ENCODE peak calls at places on chromosomes 12 and 14, in seven cellular contexts. One of them, this sample, is unnamed.

GRCh38 chr12:22835431-22835830 is 210.5 kb downstream of the ETNK1 start:
- DNase-seq in GM13976: no peak
- DNase-seq in WERI-Rb-1: no peak
- DNase-seq in omental fat pad: no peak
- DNase-seq in cardiac fibroblast: no peak
- DNase-seq in HCT116: no peak
- DNase-seq in lung: no peak
- DNase-seq in this sample: no peak

GRCh38 chr12:48163150-48163747 is 5.9 kb upstream of the ASB8 start:
- DNase-seq in GM13976: no peak
- DNase-seq in lung: no peak
- DNase-seq in cardiac fibroblast: no peak
- DNase-seq in WERI-Rb-1: no peak
- DNase-seq in HCT116: no peak
- DNase-seq in omental fat pad: no peak
- DNase-seq in this sample: no peak

GRCh38 chr12:75812341-75813018 is 219.1 kb downstream of the PHLDA1 start:
- DNase-seq in lung: no peak
- DNase-seq in HCT116: no peak
- DNase-seq in omental fat pad: no peak
- DNase-seq in WERI-Rb-1: peak
- DNase-seq in GM13976: no peak
- DNase-seq in cardiac fibroblast: peak
- DNase-seq in this sample: no peak

GRCh38 chr12:550473-551260 is 90.9 kb downstream of the B4GALNT3 start:
- DNase-seq in lung: no peak
- DNase-seq in HCT116: no peak
- DNase-seq in GM13976: no peak
- DNase-seq in WERI-Rb-1: no peak
- DNase-seq in cardiac fibroblast: no peak
- DNase-seq in omental fat pad: no peak
- DNase-seq in this sample: no peak

GRCh38 chr12:107511292-107511691 is 174.3 kb upstream of the PWP1 start:
- DNase-seq in cardiac fibroblast: peak
- DNase-seq in lung: no peak
- DNase-seq in WERI-Rb-1: no peak
- DNase-seq in omental fat pad: no peak
- DNase-seq in HCT116: no peak
- DNase-seq in GM13976: no peak
- DNase-seq in this sample: no peak

GRCh38 chr14:94560782-94561655 is at the start of gene SERPINA4:
- DNase-seq in GM13976: no peak
- DNase-seq in WERI-Rb-1: no peak
- DNase-seq in omental fat pad: no peak
- DNase-seq in HCT116: no peak
- DNase-seq in cardiac fibroblast: no peak
- DNase-seq in lung: no peak
- DNase-seq in this sample: no peak

GRCh38 chr12:103851127-103851526 is 10.1 kb upstream of the NT5DC3 start:
- DNase-seq in cardiac fibroblast: peak
- DNase-seq in HCT116: no peak
- DNase-seq in omental fat pad: no peak
- DNase-seq in WERI-Rb-1: no peak
- DNase-seq in GM13976: no peak
- DNase-seq in lung: no peak
- DNase-seq in this sample: no peak

GRCh38 chr12:82635263-82635662 is 51.4 kb upstream of the TMTC2 start:
- DNase-seq in WERI-Rb-1: no peak
- DNase-seq in GM13976: no peak
- DNase-seq in HCT116: no peak
- DNase-seq in omental fat pad: no peak
- DNase-seq in cardiac fibroblast: no peak
- DNase-seq in lung: no peak
- DNase-seq in this sample: no peak

GRCh38 chr14:47240755-47241437 is 434.5 kb downstream of the MDGA2 start:
- DNase-seq in HCT116: no peak
- DNase-seq in cardiac fibroblast: no peak
- DNase-seq in omental fat pad: no peak
- DNase-seq in lung: no peak
- DNase-seq in GM13976: no peak
- DNase-seq in WERI-Rb-1: no peak
- DNase-seq in this sample: no peak

GRCh38 chr12:58310368-58310767 is 369.0 kb downstream of the ATP23 start:
- DNase-seq in lung: no peak
- DNase-seq in GM13976: no peak
- DNase-seq in WERI-Rb-1: no peak
- DNase-seq in cardiac fibroblast: peak
- DNase-seq in omental fat pad: no peak
- DNase-seq in HCT116: no peak
- DNase-seq in this sample: peak

GRCh38 chr14:21102472-21103164 is 1.8 kb downstream of the TMEM253 start:
- DNase-seq in omental fat pad: no peak
- DNase-seq in lung: no peak
- DNase-seq in GM13976: no peak
- DNase-seq in HCT116: no peak
- DNase-seq in WERI-Rb-1: peak
- DNase-seq in cardiac fibroblast: no peak
- DNase-seq in this sample: no peak

GRCh38 chr14:105094193-105094907 is 29.1 kb upstream of the GPR132 start:
- DNase-seq in omental fat pad: no peak
- DNase-seq in HCT116: no peak
- DNase-seq in lung: peak
- DNase-seq in WERI-Rb-1: no peak
- DNase-seq in GM13976: no peak
- DNase-seq in cardiac fibroblast: no peak
- DNase-seq in this sample: no peak

GRCh38 chr14:37270629-37271028 is 72.9 kb downstream of the MIPOL1 start:
- DNase-seq in WERI-Rb-1: no peak
- DNase-seq in GM13976: no peak
- DNase-seq in cardiac fibroblast: no peak
- DNase-seq in omental fat pad: no peak
- DNase-seq in lung: no peak
- DNase-seq in HCT116: no peak
- DNase-seq in this sample: no peak

GRCh38 chr12:47828967-47829482 is 9.3 kb upstream of the HDAC7 start:
- DNase-seq in cardiac fibroblast: peak
- DNase-seq in WERI-Rb-1: no peak
- DNase-seq in GM13976: no peak
- DNase-seq in omental fat pad: no peak
- DNase-seq in lung: peak
- DNase-seq in HCT116: peak
- DNase-seq in this sample: peak

GRCh38 chr12:47868041-47868440 is 36.8 kb downstream of the VDR start:
- DNase-seq in GM13976: no peak
- DNase-seq in cardiac fibroblast: peak
- DNase-seq in omental fat pad: no peak
- DNase-seq in lung: no peak
- DNase-seq in HCT116: no peak
- DNase-seq in WERI-Rb-1: no peak
- DNase-seq in this sample: no peak

DNA sequence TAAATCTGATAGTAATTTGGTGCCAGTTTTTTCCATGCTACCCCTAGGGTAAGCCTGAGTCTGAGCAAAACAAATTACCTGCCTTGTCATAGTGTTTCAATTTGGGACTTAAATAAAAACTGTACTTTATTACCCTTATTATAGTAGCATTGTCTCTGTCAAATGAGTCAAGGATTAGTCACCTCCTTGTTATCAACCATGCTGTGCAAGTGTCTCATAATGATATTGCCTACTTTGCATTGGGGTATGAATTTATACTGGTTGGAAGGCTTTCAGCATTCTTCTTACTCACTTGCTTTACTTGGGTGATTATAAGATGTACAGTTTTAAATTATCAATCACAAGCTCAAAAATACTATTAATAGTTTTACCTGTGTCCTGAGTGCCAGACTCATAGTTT is 380.1 kb downstream of the LRFN5 start:
- DNase-seq in cardiac fibroblast: peak
- DNase-seq in GM13976: no peak
- DNase-seq in WERI-Rb-1: no peak
- DNase-seq in lung: no peak
- DNase-seq in omental fat pad: no peak
- DNase-seq in HCT116: peak
- DNase-seq in this sample: peak
- TF ChIP-seq CTCF in cardiac fibroblast: no peak
- TF ChIP-seq CTCF in GM13976: no peak
- TF ChIP-seq CTCF in WERI-Rb-1: no peak
- TF ChIP-seq CTCF in lung: no peak
- TF ChIP-seq CTCF in omental fat pad: no peak
- TF ChIP-seq CTCF in HCT116: no peak
- TF ChIP-seq CTCF in this sample: no peak

GRCh38 chr12:65277994-65278575 is 398 bp upstream of the MSRB3 start:
- DNase-seq in lung: no peak
- DNase-seq in GM13976: no peak
- DNase-seq in HCT116: no peak
- DNase-seq in cardiac fibroblast: no peak
- DNase-seq in WERI-Rb-1: no peak
- DNase-seq in omental fat pad: peak
- DNase-seq in this sample: no peak

GRCh38 chr12:65280306-65280705 is 1.8 kb downstream of the MSRB3 start:
- DNase-seq in cardiac fibroblast: peak
- DNase-seq in lung: no peak
- DNase-seq in HCT116: no peak
- DNase-seq in GM13976: no peak
- DNase-seq in WERI-Rb-1: no peak
- DNase-seq in omental fat pad: no peak
- DNase-seq in this sample: no peak

GRCh38 chr12:65279387-65280112 is 1.1 kb downstream of the MSRB3 start:
- DNase-seq in GM13976: no peak
- DNase-seq in HCT116: no peak
- DNase-seq in lung: no peak
- DNase-seq in WERI-Rb-1: no peak
- DNase-seq in cardiac fibroblast: peak
- DNase-seq in omental fat pad: no peak
- DNase-seq in this sample: no peak

GRCh38 chr12:65276923-65277322 is 1.6 kb upstream of the MSRB3 start:
- DNase-seq in omental fat pad: no peak
- DNase-seq in GM13976: no peak
- DNase-seq in cardiac fibroblast: no peak
- DNase-seq in HCT116: no peak
- DNase-seq in WERI-Rb-1: no peak
- DNase-seq in lung: no peak
- DNase-seq in this sample: no peak

DNA sequence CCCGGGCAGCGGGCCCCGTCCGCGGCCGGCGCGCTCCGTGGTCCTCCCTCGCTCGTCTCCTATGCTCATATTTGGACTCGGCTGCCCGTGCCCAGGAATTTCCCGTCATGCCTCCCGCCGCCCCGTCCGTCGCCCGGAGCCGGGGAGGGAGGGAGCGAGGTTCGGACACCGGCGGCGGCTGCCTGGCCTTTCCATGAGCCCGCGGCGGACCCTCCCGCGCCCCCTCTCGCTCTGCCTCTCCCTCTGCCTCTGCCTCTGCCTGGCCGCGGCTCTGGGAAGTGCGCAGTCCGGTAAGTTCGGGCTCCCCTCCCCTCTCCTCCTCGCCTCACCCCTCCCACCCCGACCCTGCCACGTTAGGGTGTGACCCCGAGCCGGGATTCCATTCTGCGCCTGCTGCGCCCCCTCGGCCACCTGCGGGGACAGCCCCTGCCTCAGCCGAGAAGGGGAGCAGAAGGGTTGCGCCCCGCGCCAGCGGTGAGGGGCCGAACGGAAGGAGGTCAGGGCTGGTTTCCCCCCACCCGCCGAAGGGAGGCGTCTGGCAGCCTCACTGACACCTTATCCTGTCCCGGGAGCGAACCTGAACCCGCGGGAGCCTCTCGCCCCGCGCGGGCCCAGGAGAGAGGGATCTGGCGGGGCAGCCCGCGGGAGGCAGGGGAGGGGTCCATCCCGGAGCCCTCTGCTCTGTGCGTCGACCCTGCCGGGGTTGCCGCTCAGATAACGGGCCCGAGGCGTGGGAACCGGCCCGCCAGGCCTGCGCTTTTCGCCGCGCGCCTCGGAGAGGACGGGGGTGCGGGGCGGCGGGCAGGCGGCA is at the start of gene MSRB3:
- DNase-seq in omental fat pad: peak
- DNase-seq in cardiac fibroblast: peak
- DNase-seq in GM13976: peak
- DNase-seq in WERI-Rb-1: peak
- DNase-seq in HCT116: peak
- DNase-seq in lung: peak
- DNase-seq in this sample: peak
- TF ChIP-seq CTCF in omental fat pad: no peak
- TF ChIP-seq CTCF in cardiac fibroblast: no peak
- TF ChIP-seq CTCF in GM13976: peak
- TF ChIP-seq CTCF in WERI-Rb-1: peak
- TF ChIP-seq CTCF in HCT116: no peak
- TF ChIP-seq CTCF in lung: no peak
- TF ChIP-seq CTCF in this sample: peak

GRCh38 chr12:87344699-87345098 is 684.5 kb downstream of the C12orf50 start:
- DNase-seq in lung: no peak
- DNase-seq in GM13976: no peak
- DNase-seq in omental fat pad: no peak
- DNase-seq in HCT116: no peak
- DNase-seq in WERI-Rb-1: no peak
- DNase-seq in cardiac fibroblast: peak
- DNase-seq in this sample: peak
- TF ChIP-seq CTCF in lung: no peak
- TF ChIP-seq CTCF in GM13976: no peak
- TF ChIP-seq CTCF in omental fat pad: no peak
- TF ChIP-seq CTCF in HCT116: peak
- TF ChIP-seq CTCF in WERI-Rb-1: no peak
- TF ChIP-seq CTCF in cardiac fibroblast: peak
- TF ChIP-seq CTCF in this sample: peak

DNA sequence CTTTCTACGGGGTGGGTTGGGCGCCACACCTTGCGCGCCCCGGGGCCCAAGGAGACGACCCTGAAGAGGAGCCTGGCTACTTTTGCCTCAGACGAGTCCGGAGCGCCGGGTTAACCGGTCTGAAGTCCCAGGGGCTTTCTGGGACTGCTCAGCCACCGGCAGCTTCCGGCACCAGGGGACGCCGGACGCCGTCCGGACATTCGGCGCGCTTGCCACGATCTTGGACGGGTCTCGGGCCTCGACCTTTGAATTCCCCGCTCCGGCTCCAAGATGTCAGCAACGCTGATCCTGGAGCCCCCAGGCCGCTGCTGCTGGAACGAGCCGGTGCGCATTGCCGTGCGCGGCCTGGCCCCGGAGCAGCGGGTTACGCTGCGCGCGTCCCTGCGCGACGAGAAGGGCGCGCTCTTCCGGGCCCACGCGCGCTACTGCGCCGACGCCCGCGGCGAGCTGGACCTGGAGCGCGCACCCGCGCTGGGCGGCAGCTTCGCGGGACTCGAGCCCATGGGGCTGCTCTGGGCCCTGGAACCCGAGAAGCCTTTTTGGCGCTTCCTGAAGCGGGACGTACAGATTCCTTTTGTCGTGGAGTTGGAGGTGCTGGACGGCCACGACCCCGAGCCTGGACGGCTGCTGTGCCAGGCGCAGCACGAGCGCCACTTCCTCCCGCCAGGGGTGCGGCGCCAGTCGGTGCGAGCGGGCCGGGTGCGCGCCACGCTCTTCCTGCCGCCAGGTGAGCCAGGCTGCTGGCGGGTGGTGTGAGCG is at the start of gene ACOT4:
- DNase-seq in GM13976: peak
- DNase-seq in HCT116: no peak
- DNase-seq in omental fat pad: no peak
- DNase-seq in cardiac fibroblast: no peak
- DNase-seq in WERI-Rb-1: no peak
- DNase-seq in lung: peak
- DNase-seq in this sample: no peak
- TF ChIP-seq CTCF in GM13976: no peak
- TF ChIP-seq CTCF in HCT116: no peak
- TF ChIP-seq CTCF in omental fat pad: no peak
- TF ChIP-seq CTCF in cardiac fibroblast: no peak
- TF ChIP-seq CTCF in WERI-Rb-1: no peak
- TF ChIP-seq CTCF in lung: no peak
- TF ChIP-seq CTCF in this sample: peak

GRCh38 chr12:71371132-71371531 is 68.5 kb upstream of the LGR5 start:
- DNase-seq in HCT116: peak
- DNase-seq in GM13976: no peak
- DNase-seq in WERI-Rb-1: no peak
- DNase-seq in cardiac fibroblast: peak
- DNase-seq in omental fat pad: no peak
- DNase-seq in lung: no peak
- DNase-seq in this sample: peak
- TF ChIP-seq CTCF in HCT116: peak
- TF ChIP-seq CTCF in GM13976: no peak
- TF ChIP-seq CTCF in WERI-Rb-1: no peak
- TF ChIP-seq CTCF in cardiac fibroblast: peak
- TF ChIP-seq CTCF in omental fat pad: no peak
- TF ChIP-seq CTCF in lung: no peak
- TF ChIP-seq CTCF in this sample: no peak

This sample was measured in bronchial epithelial cell.